ENCODE peak calls at places on chromosomes 6 and 20, in six cellular contexts. Q is A549, J is substantia nigra, N is Karpas-422, T is psoas muscle, A is pancreas. V is an unnamed sample.

GRCh38 chr6:138814179-138814834 is 18.4 kb downstream of the ECT2L start:
- DNase-seq in A (no peak), Q (no peak), J (no peak), N (no peak), T (no peak), V (no peak)

GRCh38 chr6:144286503-144287393 is 1.6 kb downstream of the UTRN start:
- DNase-seq in A (peak), J (no peak), N (no peak), T (peak), Q (peak), V (peak)

GRCh38 chr6:33869826-33870423 is 66.1 kb upstream of the MLN start:
- DNase-seq in T (no peak), Q (no peak), J (no peak), N (no peak), A (no peak), V (no peak)

GRCh38 chr20:41617059-41617921 is 887 bp downstream of the CHD6 start:
- DNase-seq in J (no peak), N (peak), A (peak), Q (peak), T (peak), V (no peak)

GRCh38 chr20:43893930-43894329 is 20.7 kb upstream of the TOX2 start:
- DNase-seq in J (no peak), A (no peak), T (no peak), N (no peak), Q (no peak), V (no peak)

GRCh38 chr20:34977365-34978091 is 21.9 kb downstream of the MYH7B start:
- DNase-seq in A (no peak), N (no peak), J (no peak), T (no peak), Q (no peak), V (no peak)

GRCh38 chr20:45041464-45042337 is 59.2 kb downstream of the KCNS1 start:
- DNase-seq in T (no peak), Q (no peak), N (no peak), J (no peak), A (no peak), V (no peak)

GRCh38 chr6:26475823-26476729 is 18.3 kb downstream of the BTN2A1 start:
- DNase-seq in J (no peak), A (no peak), T (no peak), N (no peak), Q (no peak), V (no peak)

GRCh38 chr6:44456070-44456965 is 68.8 kb downstream of the CDC5L start:
- DNase-seq in Q (peak), A (peak), T (no peak), J (no peak), N (peak), V (no peak)

GRCh38 chr20:64091762-64092161 is 7.6 kb upstream of the LKAAEAR1 start:
- DNase-seq in A (no peak), N (no peak), Q (no peak), T (no peak), J (no peak), V (no peak)

GRCh38 chr6:136284909-136285308 is 4.7 kb downstream of the BCLAF1 start:
- DNase-seq in Q (no peak), T (no peak), A (no peak), N (no peak), J (no peak), V (no peak)

GRCh38 chr20:18225652-18226051 is 62.7 kb upstream of the ZNF133 start:
- DNase-seq in T (no peak), Q (no peak), A (no peak), N (no peak), J (no peak), V (no peak)

GRCh38 chr6:53326372-53327016 is 22.3 kb downstream of the ELOVL5 start:
- DNase-seq in J (no peak), Q (peak), A (no peak), T (peak), N (no peak), V (no peak)

GRCh38 chr20:49674383-49675352 is 39.0 kb downstream of the B4GALT5 start:
- DNase-seq in N (peak), Q (peak), J (no peak), A (no peak), T (no peak), V (no peak)

GRCh38 chr6:127950566-127951141 is 49.8 kb upstream of the THEMIS start:
- DNase-seq in J (no peak), Q (no peak), N (no peak), T (no peak), A (no peak), V (no peak)

GRCh38 chr20:19851863-19852262 is 93.8 kb downstream of the RIN2 start:
- DNase-seq in A (no peak), N (no peak), J (no peak), T (no peak), Q (no peak), V (no peak)

GRCh38 chr6:127102859-127103258 is 15.6 kb upstream of the RSPO3 start:
- DNase-seq in Q (no peak), N (no peak), J (no peak), A (no peak), T (no peak), V (no peak)

GRCh38 chr6:116144590-116144989 is 18.7 kb upstream of the COL10A1 start:
- DNase-seq in A (no peak), Q (no peak), N (peak), J (no peak), T (no peak), V (no peak)

GRCh38 chr6:116881236-116881635 is 4.2 kb downstream of the RFX6 start:
- DNase-seq in T (no peak), J (no peak), Q (no peak), N (no peak), A (no peak), V (no peak)

GRCh38 chr20:845226-845868 is 11.8 kb downstream of the FAM110A start:
- DNase-seq in J (no peak), Q (no peak), T (no peak), A (no peak), N (no peak), V (no peak)

GRCh38 chr20:63114006-63114692 is 101.8 kb downstream of the YTHDF1 start:
- DNase-seq in J (no peak), A (peak), T (no peak), N (no peak), Q (no peak), V (no peak)

GRCh38 chr6:161257778-161258457 is 15.9 kb downstream of the AGPAT4 start:
- DNase-seq in A (no peak), T (no peak), J (no peak), N (no peak), Q (peak), V (no peak)

GRCh38 chr6:111922454-111923297 is 49.4 kb upstream of the FYN start:
- DNase-seq in Q (no peak), N (no peak), J (no peak), A (no peak), T (no peak), V (no peak)

GRCh38 chr6:5478380-5478779 is 217.1 kb downstream of the FARS2 start:
- DNase-seq in T (no peak), N (no peak), J (no peak), A (no peak), Q (no peak), V (no peak)

GRCh38 chr20:19828233-19828632 is 70.2 kb downstream of the RIN2 start:
- DNase-seq in T (no peak), Q (peak), N (peak), A (no peak), J (no peak), V (peak)

GRCh38 chr6:50952092-50952932 is 133.6 kb downstream of the TFAP2B start:
- DNase-seq in T (no peak), N (no peak), A (no peak), J (no peak), Q (no peak), V (no peak)

GRCh38 chr6:81981812-81982211 is 229.3 kb upstream of the TENT5A start:
- DNase-seq in Q (no peak), A (no peak), N (no peak), T (no peak), J (no peak), V (no peak)

GRCh38 chr6:46044876-46045617 is 29.4 kb upstream of the CLIC5 start:
- DNase-seq in T (peak), N (no peak), A (no peak), J (no peak), Q (peak), V (no peak)

GRCh38 chr6:77844822-77845221 is 192.0 kb downstream of the MEI4 start:
- DNase-seq in J (no peak), A (no peak), N (no peak), T (no peak), Q (no peak), V (no peak)

DNA sequence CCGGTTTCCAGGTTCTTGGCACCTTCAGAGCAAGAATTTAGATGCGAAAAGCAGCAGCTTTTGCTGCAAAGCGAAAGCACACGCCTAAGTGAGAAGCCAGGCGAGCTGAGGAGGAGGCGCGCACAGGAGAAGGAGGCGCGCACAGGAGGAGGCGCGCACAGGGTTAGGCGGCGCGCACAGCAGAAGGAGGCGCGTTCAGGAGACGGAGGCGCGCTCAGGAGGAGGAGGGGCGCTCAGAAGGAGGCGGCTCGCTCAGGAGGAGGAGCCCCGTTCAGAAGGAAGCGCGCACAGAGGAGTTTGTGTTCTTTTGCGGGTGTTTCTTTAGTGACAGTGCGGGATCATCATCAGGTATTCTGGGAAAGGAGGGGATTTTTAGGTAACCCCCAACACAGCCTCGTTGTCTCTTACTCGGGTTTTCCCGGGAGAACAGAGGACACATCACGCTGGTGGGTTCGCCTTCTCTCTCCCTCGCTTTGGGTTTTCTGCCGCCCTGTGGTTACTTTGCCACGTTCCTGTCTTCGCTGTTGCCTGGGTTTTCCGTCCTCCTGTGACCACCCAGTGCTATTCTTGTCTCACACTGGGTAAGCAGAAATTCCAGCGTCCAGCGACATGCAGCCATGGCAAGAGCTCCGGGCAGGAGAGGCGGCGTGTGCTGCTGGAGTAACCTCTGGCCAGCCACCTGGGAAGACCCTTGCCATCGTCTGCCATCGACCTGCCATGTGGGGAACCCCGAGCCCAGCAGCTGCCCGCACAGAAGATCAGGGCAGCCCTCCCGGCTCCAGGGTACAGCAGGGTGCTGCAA is 47.0 kb downstream of the WDR27 start:
- DNase-seq in A (peak), T (peak), Q (no peak), N (peak), J (peak), V (no peak)
- H3K27ac ChIP-seq in A (peak), T (peak), Q (peak), N (no peak), J (peak), V (peak)

GRCh38 chr6:156828280-156828703 is 51.1 kb downstream of the ARID1B start:
- DNase-seq in Q (peak), T (peak), A (no peak), J (no peak), N (no peak), V (no peak)
- H3K27ac ChIP-seq in Q (peak), T (peak), A (peak), J (no peak), N (no peak), V (peak)

GRCh38 chr20:4601630-4602296 is 119.9 kb upstream of the PRND start:
- DNase-seq in A (peak), N (no peak), Q (no peak), J (peak), T (no peak), V (peak)
- H3K27ac ChIP-seq in A (no peak), N (no peak), Q (peak), J (peak), T (no peak), V (no peak)

GRCh38 chr20:46546293-46546692 is 4.2 kb downstream of the OCSTAMP start:
- DNase-seq in A (no peak), N (peak), J (no peak), T (no peak), Q (no peak), V (no peak)
- H3K27ac ChIP-seq in A (no peak), N (no peak), J (no peak), T (no peak), Q (no peak), V (no peak)

GRCh38 chr6:37077459-37078296 is 72.2 kb downstream of the FGD2 start:
- DNase-seq in N (no peak), Q (no peak), T (peak), J (no peak), A (peak), V (no peak)
- H3K27ac ChIP-seq in N (no peak), Q (peak), T (no peak), J (no peak), A (no peak), V (no peak)

V was measured in vagina.